ENCODE peak calls at places on chromosomes 3 and 15, in four cellular contexts. N, D, Q and B are unnamed samples.

GRCh38 chr3:100047455-100048141 is 66.7 kb downstream of the FILIP1L start:
- DNase-seq in N (no peak), D (peak), Q (no peak), B (peak)

GRCh38 chr15:63079938-63080626 is 37.5 kb downstream of the TPM1 start:
- DNase-seq in N (no peak), D (no peak), Q (no peak), B (peak)

GRCh38 chr3:192091831-192092230 is 630.9 kb downstream of the PYDC2 start:
- DNase-seq in N (no peak), D (no peak), Q (no peak), B (no peak)

GRCh38 chr3:66592061-66592875 is 91.4 kb upstream of the LRIG1 start:
- DNase-seq in N (no peak), D (no peak), Q (no peak), B (no peak)

GRCh38 chr15:69357773-69358765 is 56.1 kb upstream of the KIF23 start:
- DNase-seq in N (no peak), D (no peak), Q (no peak), B (no peak)

GRCh38 chr3:184685646-184686045 is 26.2 kb downstream of the MAGEF1 start:
- DNase-seq in N (no peak), D (no peak), Q (no peak), B (no peak)

GRCh38 chr15:22952826-22953579 is 27.2 kb downstream of the CYFIP1 start:
- DNase-seq in N (no peak), D (no peak), Q (peak), B (no peak)

GRCh38 chr3:119044593-119044992 is 9.9 kb upstream of the IGSF11 start:
- DNase-seq in N (no peak), D (no peak), Q (no peak), B (no peak)

GRCh38 chr15:60328852-60329443 is 68.8 kb downstream of the ANXA2 start:
- DNase-seq in N (peak), D (no peak), Q (peak), B (peak)

GRCh38 chr3:46845860-46846623 is 17.2 kb downstream of the MYL3 start:
- DNase-seq in N (peak), D (no peak), Q (no peak), B (no peak)

GRCh38 chr15:57647791-57648130 is 56.1 kb downstream of the MYZAP start:
- DNase-seq in N (no peak), D (no peak), Q (no peak), B (no peak)

GRCh38 chr3:82496890-82497560 is 735.6 kb upstream of the GBE1 start:
- DNase-seq in N (no peak), D (no peak), Q (no peak), B (no peak)

GRCh38 chr3:81743096-81744025 is 18.1 kb downstream of the GBE1 start:
- DNase-seq in N (no peak), D (peak), Q (no peak), B (no peak)

GRCh38 chr3:124063168-124063909 is 71.4 kb upstream of the ROPN1 start:
- DNase-seq in N (no peak), D (no peak), Q (no peak), B (no peak)

GRCh38 chr15:71562251-71562650 is 248.1 kb upstream of the NR2E3 start:
- DNase-seq in N (no peak), D (no peak), Q (no peak), B (no peak)